ENCODE peak calls at places on chromosomes 5 and 9, in seven cellular contexts. P is upper lobe of left lung; Q is colonic mucosa; B is naive thymus-derived CD4-positive, alpha-beta T cell; X is cardiac muscle cell; S is sigmoid colon; Y is tibial nerve. W is an unnamed sample.
A peak's percentile ranks its signal among the peaks of the same experiment; 100 is the strongest.

GRCh38 chr9:114033397-114034103 is 44.5 kb downstream of the AMBP start:
- DNase-seq in B (no peak), P (peak; percentile 54), S (peak; percentile 59), Q (peak; percentile 20), Y (no peak), X (peak; percentile 32), W (no peak)

GRCh38 chr5:56588636-56589485 is 226.5 kb upstream of the MAP3K1 start:
- DNase-seq in Y (peak; percentile 64), P (peak; percentile 29), X (no peak), B (peak; percentile 44), S (peak; percentile 74), Q (peak; percentile 29), W (no peak)

GRCh38 chr9:35599763-35600604 is 5.1 kb upstream of the TESK1 start:
- DNase-seq in P (peak; percentile 61), B (no peak), Y (no peak), Q (no peak), S (no peak), X (no peak), W (no peak)

GRCh38 chr9:5851445-5851844 is 18.5 kb upstream of the ERMP1 start:
- DNase-seq in X (peak; percentile 86), P (no peak), S (no peak), B (no peak), Y (no peak), Q (peak; percentile 40), W (no peak)

GRCh38 chr5:40483316-40483715 is 196.4 kb upstream of the PTGER4 start:
- DNase-seq in Q (no peak), P (no peak), B (no peak), X (peak; percentile 27), S (no peak), Y (no peak), W (no peak)

GRCh38 chr9:89603629-89604462 is 966 bp upstream of the GADD45G start:
- DNase-seq in B (peak; percentile 31), P (peak; percentile 89), X (peak; percentile 54), S (peak; percentile 88), Q (peak; percentile 91), Y (peak; percentile 44), W (peak; percentile 64)

GRCh38 chr5:170353946-170354345 is 35.2 kb downstream of the KCNMB1 start:
- DNase-seq in Q (no peak), X (no peak), B (no peak), S (peak; percentile 81), P (no peak), Y (peak; percentile 47), W (no peak)

GRCh38 chr5:98110791-98111190 is 662.7 kb upstream of the RGMB start:
- DNase-seq in B (no peak), P (no peak), Q (no peak), S (no peak), X (no peak), Y (no peak), W (no peak)

GRCh38 chr5:370311-370958 is 48.9 kb downstream of the AHRR start:
- DNase-seq in S (no peak), B (no peak), P (peak; percentile 59), Y (no peak), Q (peak; percentile 6), X (no peak), W (peak; percentile 34)

GRCh38 chr5:10485142-10485795 is 43.6 kb downstream of the ROPN1L start:
- DNase-seq in S (peak; percentile 72), P (no peak), Q (no peak), X (peak; percentile 98), Y (peak; percentile 67), B (no peak), W (no peak)

GRCh38 chr5:61673007-61673735 is 341.1 kb downstream of the ZSWIM6 start:
- DNase-seq in X (no peak), Q (peak; percentile 71), B (no peak), P (peak; percentile 54), Y (no peak), S (no peak), W (no peak)

GRCh38 chr9:138045541-138046490 is 168.2 kb downstream of the CACNA1B start:
- DNase-seq in B (no peak), Y (no peak), P (peak; percentile 47), Q (peak; percentile 15), X (no peak), S (peak; percentile 61), W (peak; percentile 36)
- H3K9me3 ChIP-seq in B (no peaks in the 10 kb centered on the region), Y (no peaks in the 10 kb centered on the region), P (no peaks in the 10 kb centered on the region), Q (no peaks in the 10 kb centered on the region), X (no peaks in the 10 kb centered on the region), S (no peaks in the 10 kb centered on the region), W (no peaks in the 10 kb centered on the region)

GRCh38 chr5:36047375-36048160 is 19.1 kb downstream of the UGT3A2 start:
- DNase-seq in S (no peak), B (no peak), X (no peak), Q (no peak), Y (no peak), P (no peak), W (no peak)
- H3K9me3 ChIP-seq in S (no peaks in the 10 kb centered on the region), B (no peaks in the 10 kb centered on the region), X (no peaks in the 10 kb centered on the region), Q (no peaks in the 10 kb centered on the region), Y (no peaks in the 10 kb centered on the region), P (no peaks in the 10 kb centered on the region), W (no peaks in the 10 kb centered on the region)

GRCh38 chr5:180215738-180216630 is 7.0 kb upstream of the RASGEF1C start:
- DNase-seq in B (no peak), Y (no peak), S (no peak), X (no peak), P (peak; percentile 62), Q (no peak), W (no peak)
- H3K9me3 ChIP-seq in B (no peaks in the 10 kb centered on the region), Y (peaks cover 39% of the 10 kb centered on the region), S (peaks cover 15% of the 10 kb centered on the region), X (no peaks in the 10 kb centered on the region), P (peaks cover 29% of the 10 kb centered on the region), Q (no peaks in the 10 kb centered on the region), W (peaks cover 44% of the 10 kb centered on the region)

GRCh38 chr5:27266184-27266583 is 227.8 kb upstream of the CDH9 start:
- DNase-seq in X (peak; percentile 49), Q (no peak), Y (no peak), S (no peak), P (no peak), B (no peak), W (no peak)

GRCh38 chr5:27267209-27267824 is 228.9 kb upstream of the CDH9 start:
- DNase-seq in S (no peak), Q (no peak), B (no peak), P (peak; percentile 69), X (no peak), Y (no peak), W (no peak)
- H3K9me3 ChIP-seq in S (no peaks in the 10 kb centered on the region), Q (no peaks in the 10 kb centered on the region), B (no peaks in the 10 kb centered on the region), P (no peaks in the 10 kb centered on the region), X (no peaks in the 10 kb centered on the region), Y (no peaks in the 10 kb centered on the region), W (no peaks in the 10 kb centered on the region)

W was measured in Peyer's patch.